ENCODE peak calls at places on chromosomes 12 and 14, in four cellular contexts. One of them, this sample, is unnamed.

GRCh38 chr12:48286665-48287064 is 64.1 kb downstream of the ZNF641 start:
- DNase-seq in Right ventricle myocardium superior: no peak
- DNase-seq in ureter: no peak
- DNase-seq in body of pancreas: no peak
- DNase-seq in this sample: no peak

GRCh38 chr14:41785696-41786095 is 179.0 kb downstream of the LRFN5 start:
- DNase-seq in ureter: no peak
- DNase-seq in body of pancreas: no peak
- DNase-seq in Right ventricle myocardium superior: no peak
- DNase-seq in this sample: no peak

GRCh38 chr12:47576256-47576655 is 129.6 kb downstream of the RPAP3 start:
- DNase-seq in ureter: no peak
- DNase-seq in Right ventricle myocardium superior: no peak
- DNase-seq in body of pancreas: no peak
- DNase-seq in this sample: peak

GRCh38 chr14:59632381-59632780 is 55.8 kb upstream of the CCDC175 start:
- DNase-seq in ureter: no peak
- DNase-seq in body of pancreas: peak
- DNase-seq in Right ventricle myocardium superior: no peak
- DNase-seq in this sample: peak

GRCh38 chr12:124847675-124848074 is 16.0 kb downstream of the SCARB1 start:
- DNase-seq in body of pancreas: no peak
- DNase-seq in Right ventricle myocardium superior: no peak
- DNase-seq in ureter: no peak
- DNase-seq in this sample: no peak

GRCh38 chr12:115691123-115691522 is 586.4 kb downstream of the MED13L start:
- DNase-seq in Right ventricle myocardium superior: no peak
- DNase-seq in ureter: no peak
- DNase-seq in body of pancreas: no peak
- DNase-seq in this sample: no peak

GRCh38 chr12:87428701-87429277 is 600.4 kb downstream of the C12orf50 start:
- DNase-seq in Right ventricle myocardium superior: no peak
- DNase-seq in body of pancreas: no peak
- DNase-seq in ureter: no peak
- DNase-seq in this sample: no peak

GRCh38 chr12:95258803-95259202 is 41.2 kb downstream of the VEZT start:
- DNase-seq in Right ventricle myocardium superior: no peak
- DNase-seq in body of pancreas: no peak
- DNase-seq in ureter: no peak
- DNase-seq in this sample: no peak

GRCh38 chr14:102736956-102737355 is 40.3 kb upstream of the TRAF3 start:
- DNase-seq in ureter: no peak
- DNase-seq in body of pancreas: no peak
- DNase-seq in Right ventricle myocardium superior: no peak
- DNase-seq in this sample: no peak

GRCh38 chr14:104633276-104633861 is 28.8 kb upstream of the TMEM179 start:
- DNase-seq in Right ventricle myocardium superior: no peak
- DNase-seq in ureter: no peak
- DNase-seq in body of pancreas: no peak
- DNase-seq in this sample: no peak

GRCh38 chr14:52355016-52355430 is 40.9 kb downstream of the PTGER2 start:
- DNase-seq in ureter: no peak
- DNase-seq in body of pancreas: no peak
- DNase-seq in Right ventricle myocardium superior: no peak
- DNase-seq in this sample: no peak

GRCh38 chr12:16019131-16019530 is 108.0 kb downstream of the DERA start:
- DNase-seq in ureter: no peak
- DNase-seq in Right ventricle myocardium superior: no peak
- DNase-seq in body of pancreas: no peak
- DNase-seq in this sample: no peak

This sample was measured in ecto neural progenitor cell.